ENCODE peak calls at places on chromosomes 13 and 19, in six cellular contexts. N is AG10803, Z is nephron progenitor cell, I is naive B cell, M is ELF-1, K is SJSA1. Y is an unnamed sample.

GRCh38 chr13:51298812-51299211 is 40.7 kb upstream of the SERPINE3 start:
- DNase-seq in N (no peak), Z (no peak), I (no peak), M (no peak), K (no peak), Y (no peak)

GRCh38 chr19:14700711-14701110 is 10.9 kb downstream of the ZNF333 start:
- DNase-seq in N (no peak), Z (no peak), I (no peak), M (no peak), K (no peak), Y (no peak)

GRCh38 chr13:84821261-84821660 is 939.0 kb upstream of the SLITRK1 start:
- DNase-seq in N (no peak), Z (no peak), I (no peak), M (no peak), K (no peak), Y (no peak)

GRCh38 chr19:51398096-51398704 is 7.8 kb upstream of the C19orf84 start:
- DNase-seq in N (peak; percentile 36), Z (no peak), I (peak; percentile 25), M (no peak), K (no peak), Y (peak; percentile 48)

GRCh38 chr13:48600374-48601364 is 53.1 kb upstream of the CYSLTR2 start:
- DNase-seq in N (peak; percentile 40), Z (no peak), I (no peak), M (peak; percentile 14), K (no peak), Y (no peak)

GRCh38 chr13:52707375-52707774 is 32.2 kb downstream of the CNMD start:
- DNase-seq in N (no peak), Z (no peak), I (no peak), M (peak; percentile 59), K (no peak), Y (no peak)

GRCh38 chr13:35723820-35724219 is 247.3 kb upstream of the MAB21L1 start:
- DNase-seq in N (peak; percentile 92), Z (no peak), I (no peak), M (no peak), K (no peak), Y (no peak)

GRCh38 chr19:45772130-45772880 is 3.3 kb upstream of the SIX5 start:
- DNase-seq in N (no peak), Z (no peak), I (no peak), M (peak; percentile 40), K (peak; percentile 44), Y (no peak)

GRCh38 chr19:29699861-29700260 is 15.2 kb downstream of the C19orf12 start:
- DNase-seq in N (no peak), Z (no peak), I (no peak), M (no peak), K (no peak), Y (no peak)

GRCh38 chr13:108495686-108496363 is 133.6 kb upstream of the MYO16 start:
- DNase-seq in N (no peak), Z (peak; percentile 62), I (no peak), M (peak; percentile 16), K (no peak), Y (peak; percentile 68)

GRCh38 chr13:24511019-24511823 is 1.4 kb downstream of the PARP4 start:
- DNase-seq in N (peak; percentile 84), Z (no peak), I (peak; percentile 55), M (peak; percentile 51), K (peak; percentile 80), Y (peak; percentile 11)

Y was measured in neural progenitor cell.